ENCODE peak calls at places on chromosomes 13 and 19, in four cellular contexts. P, J, Y and O are unnamed samples.

GRCh38 chr19:35545855-35546381 is 492 bp downstream of the TMEM147 start:
- DNase-seq in P (peak; percentile 41), Y (peak; percentile 40), J (no peak), O (peak; percentile 76)

GRCh38 chr19:2809387-2810140 is 10.1 kb upstream of the ZNF554 start:
- DNase-seq in P (no peak), J (no peak), Y (no peak), O (no peak)

GRCh38 chr19:41769608-41770007 is 14.3 kb downstream of the CEACAM6 start:
- DNase-seq in Y (no peak), P (no peak), J (no peak), O (no peak)

GRCh38 chr19:36748431-36749275 is 24.0 kb downstream of the ZNF850 start:
- DNase-seq in J (no peak), Y (no peak), P (no peak), O (no peak)

GRCh38 chr13:96629331-96629730 is 364.9 kb downstream of the OXGR1 start:
- DNase-seq in Y (no peak), J (no peak), P (no peak), O (no peak)

GRCh38 chr19:30555075-30555787 is 183.0 kb downstream of the ZNF536 start:
- DNase-seq in Y (no peak), P (no peak), J (no peak), O (no peak)

GRCh38 chr19:19873381-19873780 is 7.7 kb downstream of the ZNF253 start:
- DNase-seq in Y (no peak), P (no peak), J (no peak), O (no peak)

GRCh38 chr19:45125975-45126493 is 33.1 kb downstream of the PPP1R37 start:
- DNase-seq in Y (no peak), P (peak; percentile 27), J (peak; percentile 52), O (peak; percentile 74)

GRCh38 chr13:57748096-57748495 is 116.6 kb downstream of the PCDH17 start:
- DNase-seq in J (no peak), P (no peak), Y (no peak), O (no peak)

GRCh38 chr19:10729406-10729805 is 11.5 kb downstream of the DNM2 start:
- DNase-seq in Y (no peak), J (no peak), P (no peak), O (no peak)

GRCh38 chr19:35783469-35784400 is 8.4 kb downstream of the ARHGAP33 start:
- DNase-seq in Y (no peak), J (no peak), P (no peak), O (no peak)

GRCh38 chr19:6925801-6926751 is 38.7 kb downstream of the ADGRE1 start:
- DNase-seq in P (no peak), J (no peak), Y (no peak), O (peak; percentile 22)

GRCh38 chr19:3642987-3643386 is 16.4 kb upstream of the CACTIN start:
- DNase-seq in P (no peak), Y (no peak), J (no peak), O (no peak)

GRCh38 chr19:48363500-48363809 is 285 bp downstream of the TMEM143 start:
- DNase-seq in Y (no peak), J (no peak), P (no peak), O (no peak)

GRCh38 chr13:91135949-91136348 is 211.5 kb upstream of the MIR17HG start:
- DNase-seq in Y (no peak), J (no peak), P (no peak), O (no peak)

GRCh38 chr19:19160489-19161035 is 9.5 kb downstream of the MEF2B start:
- DNase-seq in J (peak; percentile 65), Y (no peak), P (no peak), O (peak; percentile 79)

GRCh38 chr13:110963554-110963970 is 48.7 kb upstream of the ANKRD10 start:
- DNase-seq in P (no peak), J (no peak), Y (no peak), O (no peak)

GRCh38 chr19:1856698-1857603 is 6.4 kb downstream of the KLF16 start:
- DNase-seq in P (peak; percentile 73), J (peak; percentile 60), Y (peak; percentile 78), O (peak; percentile 82)

GRCh38 chr13:61612192-61612591 is 196.5 kb upstream of the PCDH20 start:
- DNase-seq in J (no peak), P (no peak), Y (no peak), O (no peak)

GRCh38 chr13:22064854-22065646 is 394.2 kb downstream of the FGF9 start:
- DNase-seq in Y (no peak), J (no peak), P (no peak), O (no peak)

GRCh38 chr13:27442071-27442647 is 8.2 kb downstream of the MTIF3 start:
- DNase-seq in Y (no peak), J (no peak), P (no peak), O (no peak)

GRCh38 chr19:7534531-7534980 is 961 bp upstream of the PNPLA6 start:
- DNase-seq in Y (peak; percentile 76), J (no peak), P (peak; percentile 71), O (peak; percentile 68)

GRCh38 chr13:44013666-44014291 is 134.1 kb downstream of the LACC1 start:
- DNase-seq in Y (no peak), J (no peak), P (no peak), O (no peak)

GRCh38 chr13:81874681-81875661 is 1534.0 kb upstream of the SPRY2 start:
- DNase-seq in P (no peak), J (no peak), Y (no peak), O (no peak)

GRCh38 chr19:3057275-3057714 is 5.0 kb downstream of the TLE5 start:
- DNase-seq in P (peak; percentile 93), Y (peak; percentile 91), J (no peak), O (no peak)

GRCh38 chr13:112690242-112690943 is 555 bp downstream of the ATP11A start:
- DNase-seq in P (peak; percentile 51), J (peak; percentile 33), Y (peak; percentile 55), O (peak; percentile 48)

GRCh38 chr13:70817571-70817970 is 709.3 kb upstream of the KLHL1 start:
- DNase-seq in J (no peak), P (no peak), Y (no peak), O (no peak)

GRCh38 chr19:17625980-17626379 is 62.2 kb downstream of the UNC13A start:
- DNase-seq in J (no peak), P (no peak), Y (no peak), O (no peak)

GRCh38 chr13:40170982-40171381 is 495.5 kb downstream of the FOXO1 start:
- DNase-seq in J (no peak), Y (no peak), P (no peak), O (no peak)

GRCh38 chr19:33214621-33215020 is 11.0 kb downstream of the SLC7A10 start:
- DNase-seq in Y (no peak), P (no peak), J (no peak), O (no peak)

GRCh38 chr19:41441321-41441945 is 1.5 kb upstream of the ERICH4 start:
- DNase-seq in J (no peak), Y (no peak), P (no peak), O (no peak)

GRCh38 chr19:10294368-10294697 is 4.6 kb downstream of the ICAM5 start:
- DNase-seq in Y (no peak), J (no peak), P (no peak), O (no peak)

GRCh38 chr13:42066542-42066941 is 18.1 kb downstream of the DGKH start:
- DNase-seq in J (no peak), P (no peak), Y (no peak), O (no peak)

GRCh38 chr19:45069056-45069455 is 7.2 kb downstream of the ZNF296 start:
- DNase-seq in J (no peak), P (no peak), Y (no peak), O (no peak)

GRCh38 chr19:4338441-4339350 is at the start of gene STAP2:
- DNase-seq in Y (peak; percentile 44), P (no peak), J (no peak), O (peak; percentile 42)

GRCh38 chr19:3163230-3163886 is 15.2 kb upstream of the S1PR4 start:
- DNase-seq in Y (peak; percentile 72), J (peak; percentile 56), P (peak; percentile 59), O (peak; percentile 90)

DNA sequence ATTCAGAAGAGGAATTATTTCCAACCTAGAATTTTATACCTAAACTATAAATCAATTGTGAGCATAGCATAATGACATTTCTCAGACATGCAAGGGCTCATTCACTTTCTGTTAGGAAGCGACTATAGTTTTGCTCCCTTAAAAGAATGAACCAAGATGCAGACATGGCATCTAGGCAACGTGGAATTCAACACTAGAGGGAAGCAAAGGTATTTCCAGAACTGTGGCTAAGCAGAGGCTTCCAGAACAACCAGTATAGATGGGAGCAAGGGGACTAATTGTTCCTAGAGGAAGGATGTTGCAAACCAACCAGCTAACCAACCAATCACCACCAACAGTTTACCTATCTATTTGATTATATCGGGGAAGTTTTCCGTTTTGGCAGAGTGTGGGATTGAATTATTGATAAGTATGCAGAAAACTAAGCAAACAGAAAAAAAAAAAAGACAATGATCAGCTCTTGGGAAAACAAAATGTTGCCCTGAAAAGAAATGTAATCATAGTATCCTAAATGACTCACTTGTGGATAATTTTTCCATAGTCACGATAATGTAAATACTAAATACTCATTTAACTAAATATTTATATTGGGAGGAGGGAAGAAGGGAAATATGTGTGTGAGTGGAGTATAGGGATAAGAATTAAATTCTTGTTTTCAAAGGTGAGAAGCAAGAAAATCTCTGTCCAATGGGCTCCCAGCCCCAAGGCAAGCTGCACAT is 21.1 kb downstream of the ARL11 start:
- DNase-seq in J (no peak), P (no peak), Y (no peak), O (no peak)
- TF ChIP-seq CTCF in J (no peak), P (peak; percentile 36), Y (no peak), O (no peak)

GRCh38 chr13:94549241-94550029 is 46.5 kb downstream of the TGDS start:
- DNase-seq in J (peak; percentile 86), P (peak; percentile 92), Y (peak; percentile 94), O (peak; percentile 91)
- TF ChIP-seq CTCF in J (no peak), P (no peak), Y (peak; percentile 18), O (no peak)

DNA sequence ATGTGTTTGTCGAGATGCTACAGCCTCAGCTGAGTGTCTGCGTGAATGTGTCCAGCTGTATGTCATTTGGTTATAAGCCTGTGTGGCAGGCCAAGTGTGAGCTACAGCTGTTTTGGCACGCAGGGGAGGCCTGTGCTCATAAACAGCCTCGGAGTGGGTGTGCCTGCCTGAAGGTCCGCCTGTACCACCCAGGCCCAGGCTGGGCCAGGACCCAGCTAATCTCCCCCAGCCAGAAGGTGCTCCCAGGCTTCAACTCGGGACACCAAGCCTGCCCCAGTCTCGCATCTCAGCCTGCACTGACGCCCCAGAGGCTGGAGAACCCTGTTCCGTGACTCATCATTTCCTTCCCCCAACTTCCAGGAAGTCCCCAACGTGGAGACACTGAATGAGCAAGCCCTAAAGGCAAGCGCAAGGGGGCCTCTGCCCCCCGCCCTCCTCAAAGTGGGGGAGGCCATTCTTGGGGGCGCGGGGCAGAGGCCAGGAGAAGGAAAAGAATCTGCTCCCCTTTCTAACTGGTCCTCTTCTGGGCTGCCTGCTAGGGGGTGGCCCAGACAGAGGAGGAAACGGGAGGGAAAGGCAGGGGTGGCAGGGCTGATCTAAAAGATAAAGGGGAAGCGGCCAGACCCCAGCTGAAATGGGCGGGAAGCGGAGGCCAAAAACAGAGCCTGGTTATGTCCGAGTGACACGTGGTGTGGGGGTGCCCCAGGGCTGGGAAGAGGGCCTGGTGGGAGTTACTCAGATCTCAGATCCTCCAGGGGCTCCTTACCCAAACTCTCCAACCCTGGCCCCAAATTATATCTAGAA is 2.0 kb downstream of the SLC1A5 start:
- DNase-seq in P (peak; percentile 70), Y (peak; percentile 83), J (peak; percentile 66), O (peak; percentile 81)
- TF ChIP-seq CTCF in P (no peak), Y (no peak), J (no peak), O (no peak)

GRCh38 chr19:28505933-28506332 is 707.0 kb downstream of the UQCRFS1 start:
- DNase-seq in J (no peak), Y (no peak), P (no peak), O (no peak)
- TF ChIP-seq CTCF in J (no peak), Y (no peak), P (no peak), O (no peak)